ENCODE peak calls at places on chromosomes 3 and 15, in ten cellular contexts. One of them, this sample, is unnamed. For H3K4me1, the result is how much of the 10 kb centered on the place peaks cover.

GRCh38 chr15:31277335-31278055 is 49.1 kb upstream of the KLF13 start:
- DNase-seq in A549: no peak
- DNase-seq in trophoblast cell: no peak
- DNase-seq in neural progenitor cell: no peak
- DNase-seq in left lung: no peak
- DNase-seq in iPS DF 6.9: no peak
- DNase-seq in CD8-positive, alpha-beta memory T cell: no peak
- DNase-seq in CD8-positive, alpha-beta T cell: no peak
- DNase-seq in IMR-90: no peak
- DNase-seq in RWPE2: peak
- DNase-seq in this sample: peak

GRCh38 chr3:47899495-47900108 is 96.7 kb downstream of the DHX30 start:
- DNase-seq in neural progenitor cell: no peak
- DNase-seq in left lung: no peak
- DNase-seq in iPS DF 6.9: no peak
- DNase-seq in A549: no peak
- DNase-seq in RWPE2: no peak
- DNase-seq in CD8-positive, alpha-beta T cell: no peak
- DNase-seq in trophoblast cell: peak
- DNase-seq in CD8-positive, alpha-beta memory T cell: no peak
- DNase-seq in IMR-90: peak
- DNase-seq in this sample: no peak

GRCh38 chr15:51776952-51777574 is 25.7 kb downstream of the TMOD2 start:
- DNase-seq in CD8-positive, alpha-beta memory T cell: peak
- DNase-seq in iPS DF 6.9: no peak
- DNase-seq in neural progenitor cell: peak
- DNase-seq in left lung: no peak
- DNase-seq in A549: peak
- DNase-seq in IMR-90: peak
- DNase-seq in RWPE2: no peak
- DNase-seq in CD8-positive, alpha-beta T cell: peak
- DNase-seq in trophoblast cell: peak
- DNase-seq in this sample: peak

GRCh38 chr15:90062023-90062728 is 40.1 kb downstream of the IDH2 start:
- DNase-seq in CD8-positive, alpha-beta memory T cell: peak
- DNase-seq in RWPE2: peak
- DNase-seq in trophoblast cell: no peak
- DNase-seq in CD8-positive, alpha-beta T cell: no peak
- DNase-seq in IMR-90: no peak
- DNase-seq in left lung: no peak
- DNase-seq in neural progenitor cell: peak
- DNase-seq in A549: no peak
- DNase-seq in iPS DF 6.9: peak
- DNase-seq in this sample: no peak

GRCh38 chr3:94607778-94608177 is 544.9 kb downstream of the NSUN3 start:
- DNase-seq in RWPE2: no peak
- DNase-seq in IMR-90: no peak
- DNase-seq in CD8-positive, alpha-beta T cell: no peak
- DNase-seq in A549: no peak
- DNase-seq in trophoblast cell: no peak
- DNase-seq in CD8-positive, alpha-beta memory T cell: no peak
- DNase-seq in neural progenitor cell: no peak
- DNase-seq in iPS DF 6.9: no peak
- DNase-seq in left lung: no peak
- DNase-seq in this sample: no peak

GRCh38 chr15:63870403-63871209 is 36.9 kb upstream of the HERC1 start:
- DNase-seq in CD8-positive, alpha-beta T cell: no peak
- DNase-seq in left lung: no peak
- DNase-seq in RWPE2: no peak
- DNase-seq in trophoblast cell: peak
- DNase-seq in neural progenitor cell: peak
- DNase-seq in IMR-90: peak
- DNase-seq in iPS DF 6.9: peak
- DNase-seq in A549: peak
- DNase-seq in CD8-positive, alpha-beta memory T cell: no peak
- DNase-seq in this sample: no peak

GRCh38 chr15:69661871-69662667 is 209.5 kb downstream of the RPLP1 start:
- DNase-seq in neural progenitor cell: no peak
- DNase-seq in RWPE2: no peak
- DNase-seq in A549: no peak
- DNase-seq in CD8-positive, alpha-beta T cell: no peak
- DNase-seq in IMR-90: no peak
- DNase-seq in iPS DF 6.9: no peak
- DNase-seq in trophoblast cell: no peak
- DNase-seq in left lung: no peak
- DNase-seq in CD8-positive, alpha-beta memory T cell: no peak
- DNase-seq in this sample: no peak

GRCh38 chr15:85541744-85542143 is 161.3 kb downstream of the AKAP13 start:
- DNase-seq in iPS DF 6.9: no peak
- DNase-seq in CD8-positive, alpha-beta T cell: no peak
- DNase-seq in A549: no peak
- DNase-seq in neural progenitor cell: no peak
- DNase-seq in IMR-90: peak
- DNase-seq in trophoblast cell: no peak
- DNase-seq in left lung: no peak
- DNase-seq in RWPE2: no peak
- DNase-seq in CD8-positive, alpha-beta memory T cell: no peak
- DNase-seq in this sample: no peak

GRCh38 chr3:17551333-17551732 is 191.1 kb downstream of the TBC1D5 start:
- DNase-seq in IMR-90: no peak
- DNase-seq in RWPE2: no peak
- DNase-seq in CD8-positive, alpha-beta T cell: no peak
- DNase-seq in left lung: no peak
- DNase-seq in neural progenitor cell: no peak
- DNase-seq in CD8-positive, alpha-beta memory T cell: no peak
- DNase-seq in iPS DF 6.9: no peak
- DNase-seq in A549: no peak
- DNase-seq in trophoblast cell: no peak
- DNase-seq in this sample: no peak

GRCh38 chr3:113531826-113532697 is at the start of gene SIDT1:
- DNase-seq in CD8-positive, alpha-beta T cell: peak
- DNase-seq in CD8-positive, alpha-beta memory T cell: peak
- DNase-seq in A549: peak
- DNase-seq in trophoblast cell: no peak
- DNase-seq in iPS DF 6.9: no peak
- DNase-seq in left lung: peak
- DNase-seq in RWPE2: no peak
- DNase-seq in IMR-90: no peak
- DNase-seq in neural progenitor cell: peak
- DNase-seq in this sample: no peak

GRCh38 chr3:2623463-2623862 is 486.7 kb downstream of the IL5RA start:
- DNase-seq in A549: no peak
- DNase-seq in IMR-90: peak
- DNase-seq in CD8-positive, alpha-beta memory T cell: no peak
- DNase-seq in RWPE2: no peak
- DNase-seq in iPS DF 6.9: no peak
- DNase-seq in trophoblast cell: no peak
- DNase-seq in neural progenitor cell: no peak
- DNase-seq in left lung: no peak
- DNase-seq in CD8-positive, alpha-beta T cell: no peak
- DNase-seq in this sample: no peak

GRCh38 chr3:170728181-170728580 is 141.8 kb downstream of the RPL22L1 start:
- DNase-seq in IMR-90: no peak
- DNase-seq in CD8-positive, alpha-beta T cell: no peak
- DNase-seq in CD8-positive, alpha-beta memory T cell: no peak
- DNase-seq in neural progenitor cell: no peak
- DNase-seq in A549: no peak
- DNase-seq in iPS DF 6.9: no peak
- DNase-seq in trophoblast cell: no peak
- DNase-seq in RWPE2: no peak
- DNase-seq in left lung: no peak
- DNase-seq in this sample: no peak

GRCh38 chr3:170724599-170724998 is 138.7 kb upstream of the SLC7A14 start:
- DNase-seq in A549: no peak
- DNase-seq in CD8-positive, alpha-beta memory T cell: no peak
- DNase-seq in CD8-positive, alpha-beta T cell: no peak
- DNase-seq in trophoblast cell: no peak
- DNase-seq in IMR-90: peak
- DNase-seq in left lung: no peak
- DNase-seq in RWPE2: no peak
- DNase-seq in iPS DF 6.9: no peak
- DNase-seq in neural progenitor cell: no peak
- DNase-seq in this sample: no peak

GRCh38 chr3:170725285-170725731 is 139.4 kb upstream of the SLC7A14 start:
- DNase-seq in CD8-positive, alpha-beta T cell: no peak
- DNase-seq in IMR-90: peak
- DNase-seq in A549: no peak
- DNase-seq in CD8-positive, alpha-beta memory T cell: no peak
- DNase-seq in neural progenitor cell: no peak
- DNase-seq in RWPE2: no peak
- DNase-seq in trophoblast cell: no peak
- DNase-seq in iPS DF 6.9: no peak
- DNase-seq in left lung: no peak
- DNase-seq in this sample: no peak

GRCh38 chr3:170727754-170728153 is 141.9 kb upstream of the SLC7A14 start:
- DNase-seq in RWPE2: no peak
- DNase-seq in iPS DF 6.9: no peak
- DNase-seq in CD8-positive, alpha-beta T cell: no peak
- DNase-seq in IMR-90: no peak
- DNase-seq in A549: no peak
- DNase-seq in trophoblast cell: no peak
- DNase-seq in CD8-positive, alpha-beta memory T cell: no peak
- DNase-seq in left lung: no peak
- DNase-seq in neural progenitor cell: no peak
- DNase-seq in this sample: no peak

GRCh38 chr3:170726976-170727661 is 141.2 kb upstream of the SLC7A14 start:
- DNase-seq in CD8-positive, alpha-beta memory T cell: no peak
- DNase-seq in IMR-90: peak
- DNase-seq in CD8-positive, alpha-beta T cell: no peak
- DNase-seq in left lung: no peak
- DNase-seq in trophoblast cell: peak
- DNase-seq in neural progenitor cell: no peak
- DNase-seq in RWPE2: no peak
- DNase-seq in iPS DF 6.9: no peak
- DNase-seq in A549: peak
- DNase-seq in this sample: no peak
- H3K4me3 ChIP-seq in CD8-positive, alpha-beta memory T cell: no peak
- H3K4me3 ChIP-seq in IMR-90: no peak
- H3K4me3 ChIP-seq in CD8-positive, alpha-beta T cell: no peak
- H3K4me3 ChIP-seq in left lung: no peak
- H3K4me3 ChIP-seq in trophoblast cell: no peak
- H3K4me3 ChIP-seq in neural progenitor cell: no peak
- H3K4me3 ChIP-seq in RWPE2: no peak
- H3K4me3 ChIP-seq in iPS DF 6.9: no peak
- H3K4me3 ChIP-seq in A549: no peak
- H3K4me3 ChIP-seq in this sample: no peak

GRCh38 chr3:195080571-195081141 is 190.3 kb downstream of the XXYLT1 start:
- DNase-seq in CD8-positive, alpha-beta memory T cell: no peak
- DNase-seq in left lung: peak
- DNase-seq in IMR-90: no peak
- DNase-seq in iPS DF 6.9: no peak
- DNase-seq in neural progenitor cell: no peak
- DNase-seq in RWPE2: no peak
- DNase-seq in A549: no peak
- DNase-seq in CD8-positive, alpha-beta T cell: no peak
- DNase-seq in trophoblast cell: no peak
- DNase-seq in this sample: no peak
- H3K4me1 ChIP-seq in CD8-positive, alpha-beta memory T cell: under half
- H3K4me1 ChIP-seq in left lung: under half
- H3K4me1 ChIP-seq in IMR-90: under half
- H3K4me1 ChIP-seq in iPS DF 6.9: under half
- H3K4me1 ChIP-seq in neural progenitor cell: under half
- H3K4me1 ChIP-seq in RWPE2: under half
- H3K4me1 ChIP-seq in A549: under half
- H3K4me1 ChIP-seq in CD8-positive, alpha-beta T cell: under half
- H3K4me1 ChIP-seq in trophoblast cell: under half
- H3K4me1 ChIP-seq in this sample: under half

DNA sequence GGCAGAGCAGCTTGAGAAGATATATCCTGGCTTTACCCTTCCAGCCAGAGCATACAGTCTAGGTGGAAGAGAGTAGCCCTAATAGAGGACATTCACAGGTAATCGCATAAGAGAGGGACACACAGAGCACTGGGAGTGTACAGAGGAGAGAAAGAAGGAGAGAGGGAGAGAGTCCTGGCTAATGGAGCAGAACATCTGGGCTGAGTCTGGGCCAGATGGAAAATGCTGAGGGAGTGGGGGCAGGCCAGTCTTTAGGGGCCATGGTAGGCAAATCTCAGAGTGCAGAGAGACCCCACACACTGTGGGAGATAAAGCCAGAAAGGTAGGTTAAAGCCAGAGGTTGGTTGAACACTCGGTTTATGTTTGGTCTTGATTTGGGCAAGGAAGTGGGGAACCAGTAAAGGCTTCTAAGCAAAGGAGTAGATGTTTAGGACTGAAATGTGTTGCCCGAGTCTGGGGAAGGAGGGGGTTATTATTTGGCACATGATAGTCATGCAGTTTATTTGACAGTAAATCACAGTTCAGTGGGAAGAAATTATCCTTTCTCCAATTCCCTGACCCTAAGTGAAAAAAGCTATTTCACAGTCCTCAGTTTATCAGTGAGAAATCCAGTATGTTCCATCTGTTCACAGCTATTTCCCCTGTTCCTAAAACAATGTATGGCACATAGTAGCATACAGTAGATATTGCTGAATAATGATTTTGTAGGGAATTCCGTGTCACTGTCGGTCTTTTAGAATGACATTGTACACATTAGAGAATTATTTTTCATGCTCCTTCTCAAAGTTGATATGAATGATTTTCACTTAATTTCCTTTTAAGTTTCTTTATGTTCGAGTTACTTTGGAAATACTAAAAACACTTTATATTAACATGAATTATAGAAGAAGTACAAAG is 45.7 kb downstream of the PDHB start:
- DNase-seq in CD8-positive, alpha-beta memory T cell: no peak
- DNase-seq in iPS DF 6.9: no peak
- DNase-seq in A549: no peak
- DNase-seq in RWPE2: no peak
- DNase-seq in left lung: no peak
- DNase-seq in neural progenitor cell: no peak
- DNase-seq in IMR-90: no peak
- DNase-seq in CD8-positive, alpha-beta T cell: no peak
- DNase-seq in trophoblast cell: no peak
- DNase-seq in this sample: no peak
- H3K4me3 ChIP-seq in CD8-positive, alpha-beta memory T cell: no peak
- H3K4me3 ChIP-seq in iPS DF 6.9: no peak
- H3K4me3 ChIP-seq in A549: no peak
- H3K4me3 ChIP-seq in RWPE2: no peak
- H3K4me3 ChIP-seq in left lung: no peak
- H3K4me3 ChIP-seq in neural progenitor cell: no peak
- H3K4me3 ChIP-seq in IMR-90: no peak
- H3K4me3 ChIP-seq in CD8-positive, alpha-beta T cell: no peak
- H3K4me3 ChIP-seq in trophoblast cell: no peak
- H3K4me3 ChIP-seq in this sample: peak

DNA sequence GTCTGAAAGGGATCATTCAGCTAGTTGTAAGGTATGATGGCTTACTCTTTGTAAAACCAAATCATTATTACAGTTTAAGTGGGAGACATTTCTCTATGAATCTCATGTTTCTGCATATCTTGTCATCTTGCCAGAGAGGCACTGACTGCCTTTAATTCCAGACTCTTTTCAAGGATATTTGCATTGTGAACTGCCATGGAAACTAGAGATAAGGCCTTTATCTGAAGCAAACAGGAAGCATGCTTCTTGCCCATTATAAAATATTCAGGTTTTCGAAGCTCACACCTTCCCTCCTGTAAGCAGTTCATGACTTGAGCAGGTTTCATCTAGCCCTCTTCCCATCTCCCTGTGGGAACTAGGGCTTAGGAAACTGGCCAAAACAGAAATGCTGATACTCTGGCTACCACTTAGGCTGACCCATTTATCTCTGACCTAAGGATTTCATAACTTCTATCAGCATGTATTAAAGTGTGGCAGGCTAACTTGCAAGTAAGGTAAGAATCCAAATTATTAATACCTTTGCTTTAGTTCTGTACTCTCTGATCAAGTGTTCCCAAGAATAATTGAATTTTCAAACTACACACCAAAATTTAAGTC is 326.6 kb upstream of the ALCAM start:
- DNase-seq in neural progenitor cell: no peak
- DNase-seq in left lung: no peak
- DNase-seq in IMR-90: peak
- DNase-seq in trophoblast cell: no peak
- DNase-seq in CD8-positive, alpha-beta T cell: no peak
- DNase-seq in iPS DF 6.9: no peak
- DNase-seq in RWPE2: no peak
- DNase-seq in A549: no peak
- DNase-seq in CD8-positive, alpha-beta memory T cell: no peak
- DNase-seq in this sample: no peak
- H3K4me1 ChIP-seq in neural progenitor cell: under half
- H3K4me1 ChIP-seq in left lung: under half
- H3K4me1 ChIP-seq in IMR-90: under half
- H3K4me1 ChIP-seq in trophoblast cell: under half
- H3K4me1 ChIP-seq in CD8-positive, alpha-beta T cell: under half
- H3K4me1 ChIP-seq in iPS DF 6.9: under half
- H3K4me1 ChIP-seq in RWPE2: under half
- H3K4me1 ChIP-seq in A549: under half
- H3K4me1 ChIP-seq in CD8-positive, alpha-beta memory T cell: under half
- H3K4me1 ChIP-seq in this sample: under half